ENCODE peak calls at places on chromosomes 7 and 10, in nine cellular contexts. One of them, this sample, is unnamed. For H3K9me3, the result is how much of the 10 kb centered on the place peaks cover.

GRCh38 chr7:11592699-11593098 is 239.3 kb downstream of the THSD7A start:
- DNase-seq in IMR-90: no peak
- DNase-seq in pancreas: no peak
- DNase-seq in adrenal gland: no peak
- DNase-seq in cardiac muscle cell: no peak
- DNase-seq in PC-9: no peak
- DNase-seq in neuronal stem cell: no peak
- DNase-seq in H9: no peak
- DNase-seq in heart left ventricle: no peak
- DNase-seq in this sample: no peak

GRCh38 chr10:29102233-29102632 is 186.6 kb upstream of the LYZL1 start:
- DNase-seq in IMR-90: no peak
- DNase-seq in heart left ventricle: no peak
- DNase-seq in cardiac muscle cell: no peak
- DNase-seq in neuronal stem cell: no peak
- DNase-seq in H9: no peak
- DNase-seq in adrenal gland: no peak
- DNase-seq in PC-9: peak
- DNase-seq in pancreas: no peak
- DNase-seq in this sample: no peak

GRCh38 chr7:77799078-77799964 is 748 bp downstream of the PHTF2 start:
- DNase-seq in PC-9: peak
- DNase-seq in cardiac muscle cell: peak
- DNase-seq in neuronal stem cell: peak
- DNase-seq in adrenal gland: peak
- DNase-seq in H9: peak
- DNase-seq in IMR-90: peak
- DNase-seq in pancreas: peak
- DNase-seq in heart left ventricle: peak
- DNase-seq in this sample: no peak

GRCh38 chr7:155164316-155164715 is 94.2 kb downstream of the HTR5A start:
- DNase-seq in neuronal stem cell: no peak
- DNase-seq in PC-9: no peak
- DNase-seq in heart left ventricle: no peak
- DNase-seq in pancreas: no peak
- DNase-seq in H9: no peak
- DNase-seq in cardiac muscle cell: no peak
- DNase-seq in IMR-90: no peak
- DNase-seq in adrenal gland: no peak
- DNase-seq in this sample: no peak

GRCh38 chr7:109009636-109010035 is 440.0 kb downstream of the DNAJB9 start:
- DNase-seq in pancreas: no peak
- DNase-seq in adrenal gland: no peak
- DNase-seq in heart left ventricle: no peak
- DNase-seq in H9: no peak
- DNase-seq in IMR-90: no peak
- DNase-seq in PC-9: no peak
- DNase-seq in cardiac muscle cell: no peak
- DNase-seq in neuronal stem cell: no peak
- DNase-seq in this sample: no peak

GRCh38 chr10:17409170-17409733 is 45.1 kb downstream of the ST8SIA6 start:
- DNase-seq in PC-9: no peak
- DNase-seq in neuronal stem cell: no peak
- DNase-seq in IMR-90: peak
- DNase-seq in cardiac muscle cell: no peak
- DNase-seq in heart left ventricle: no peak
- DNase-seq in H9: no peak
- DNase-seq in adrenal gland: no peak
- DNase-seq in pancreas: no peak
- DNase-seq in this sample: no peak

GRCh38 chr7:106640368-106641141 is 20.4 kb downstream of the CCDC71L start:
- DNase-seq in adrenal gland: no peak
- DNase-seq in H9: no peak
- DNase-seq in neuronal stem cell: no peak
- DNase-seq in heart left ventricle: no peak
- DNase-seq in PC-9: no peak
- DNase-seq in pancreas: no peak
- DNase-seq in IMR-90: peak
- DNase-seq in cardiac muscle cell: no peak
- DNase-seq in this sample: no peak

GRCh38 chr7:133695976-133696531 is 431.1 kb upstream of the LRGUK start:
- DNase-seq in heart left ventricle: no peak
- DNase-seq in H9: no peak
- DNase-seq in cardiac muscle cell: no peak
- DNase-seq in pancreas: no peak
- DNase-seq in IMR-90: no peak
- DNase-seq in PC-9: no peak
- DNase-seq in adrenal gland: no peak
- DNase-seq in neuronal stem cell: no peak
- DNase-seq in this sample: no peak

GRCh38 chr10:48958598-48959200 is 19.1 kb upstream of the LRRC18 start:
- DNase-seq in PC-9: no peak
- DNase-seq in pancreas: no peak
- DNase-seq in cardiac muscle cell: no peak
- DNase-seq in IMR-90: no peak
- DNase-seq in H9: no peak
- DNase-seq in neuronal stem cell: no peak
- DNase-seq in heart left ventricle: no peak
- DNase-seq in adrenal gland: no peak
- DNase-seq in this sample: no peak

GRCh38 chr10:35542303-35542702 is 62.8 kb upstream of the GJD4 start:
- DNase-seq in adrenal gland: no peak
- DNase-seq in PC-9: no peak
- DNase-seq in heart left ventricle: no peak
- DNase-seq in pancreas: no peak
- DNase-seq in cardiac muscle cell: no peak
- DNase-seq in neuronal stem cell: no peak
- DNase-seq in H9: no peak
- DNase-seq in IMR-90: no peak
- DNase-seq in this sample: no peak

GRCh38 chr10:132023092-132023811 is 41.5 kb upstream of the BNIP3 start:
- DNase-seq in pancreas: peak
- DNase-seq in IMR-90: peak
- DNase-seq in heart left ventricle: peak
- DNase-seq in adrenal gland: peak
- DNase-seq in cardiac muscle cell: peak
- DNase-seq in PC-9: no peak
- DNase-seq in H9: peak
- DNase-seq in neuronal stem cell: peak
- DNase-seq in this sample: peak

GRCh38 chr7:122532406-122533269 is 166.3 kb downstream of the RNF133 start:
- DNase-seq in adrenal gland: no peak
- DNase-seq in cardiac muscle cell: no peak
- DNase-seq in PC-9: no peak
- DNase-seq in heart left ventricle: no peak
- DNase-seq in pancreas: no peak
- DNase-seq in IMR-90: peak
- DNase-seq in H9: peak
- DNase-seq in neuronal stem cell: no peak
- DNase-seq in this sample: no peak

GRCh38 chr10:104906112-104906511 is 265.0 kb downstream of the SORCS3 start:
- DNase-seq in H9: no peak
- DNase-seq in neuronal stem cell: no peak
- DNase-seq in IMR-90: no peak
- DNase-seq in cardiac muscle cell: no peak
- DNase-seq in heart left ventricle: no peak
- DNase-seq in adrenal gland: no peak
- DNase-seq in PC-9: no peak
- DNase-seq in pancreas: no peak
- DNase-seq in this sample: no peak

GRCh38 chr10:34503704-34504103 is 311.4 kb downstream of the PARD3 start:
- DNase-seq in IMR-90: no peak
- DNase-seq in adrenal gland: no peak
- DNase-seq in pancreas: no peak
- DNase-seq in cardiac muscle cell: no peak
- DNase-seq in PC-9: no peak
- DNase-seq in neuronal stem cell: no peak
- DNase-seq in H9: no peak
- DNase-seq in heart left ventricle: no peak
- DNase-seq in this sample: no peak

GRCh38 chr10:11224321-11224720 is 206.6 kb downstream of the CELF2 start:
- DNase-seq in IMR-90: no peak
- DNase-seq in heart left ventricle: no peak
- DNase-seq in cardiac muscle cell: no peak
- DNase-seq in adrenal gland: no peak
- DNase-seq in neuronal stem cell: no peak
- DNase-seq in pancreas: no peak
- DNase-seq in H9: no peak
- DNase-seq in PC-9: no peak
- DNase-seq in this sample: no peak

GRCh38 chr7:149748223-149748874 is 25.0 kb downstream of the ZNF467 start:
- DNase-seq in adrenal gland: no peak
- DNase-seq in IMR-90: no peak
- DNase-seq in heart left ventricle: no peak
- DNase-seq in cardiac muscle cell: no peak
- DNase-seq in PC-9: no peak
- DNase-seq in pancreas: no peak
- DNase-seq in H9: peak
- DNase-seq in neuronal stem cell: no peak
- DNase-seq in this sample: no peak

GRCh38 chr10:86256690-86257315 is 109.8 kb downstream of the GRID1 start:
- DNase-seq in IMR-90: no peak
- DNase-seq in pancreas: no peak
- DNase-seq in neuronal stem cell: no peak
- DNase-seq in cardiac muscle cell: no peak
- DNase-seq in H9: peak
- DNase-seq in PC-9: no peak
- DNase-seq in adrenal gland: no peak
- DNase-seq in heart left ventricle: no peak
- DNase-seq in this sample: no peak

GRCh38 chr10:116352125-116352524 is 27.9 kb downstream of the CCDC172 start:
- DNase-seq in adrenal gland: no peak
- DNase-seq in PC-9: no peak
- DNase-seq in cardiac muscle cell: no peak
- DNase-seq in heart left ventricle: no peak
- DNase-seq in H9: no peak
- DNase-seq in pancreas: no peak
- DNase-seq in IMR-90: no peak
- DNase-seq in neuronal stem cell: no peak
- DNase-seq in this sample: no peak

GRCh38 chr7:63023182-63023787 is 975.4 kb upstream of the ZNF722 start:
- DNase-seq in H9: no peak
- DNase-seq in IMR-90: no peak
- DNase-seq in adrenal gland: no peak
- DNase-seq in pancreas: no peak
- DNase-seq in heart left ventricle: no peak
- DNase-seq in cardiac muscle cell: no peak
- DNase-seq in neuronal stem cell: no peak
- DNase-seq in PC-9: no peak
- DNase-seq in this sample: no peak
- H3K9me3 ChIP-seq in H9: half or more
- H3K9me3 ChIP-seq in IMR-90: under half
- H3K9me3 ChIP-seq in adrenal gland: under half
- H3K9me3 ChIP-seq in pancreas: under half
- H3K9me3 ChIP-seq in heart left ventricle: under half
- H3K9me3 ChIP-seq in cardiac muscle cell: under half
- H3K9me3 ChIP-seq in neuronal stem cell: under half
- H3K9me3 ChIP-seq in PC-9: under half
- H3K9me3 ChIP-seq in this sample: under half

GRCh38 chr10:128150551-128150950 is 24.3 kb upstream of the MKI67 start:
- DNase-seq in IMR-90: no peak
- DNase-seq in heart left ventricle: no peak
- DNase-seq in H9: no peak
- DNase-seq in neuronal stem cell: no peak
- DNase-seq in PC-9: no peak
- DNase-seq in pancreas: no peak
- DNase-seq in adrenal gland: no peak
- DNase-seq in cardiac muscle cell: no peak
- DNase-seq in this sample: no peak
- H3K9me3 ChIP-seq in IMR-90: under half
- H3K9me3 ChIP-seq in heart left ventricle: under half
- H3K9me3 ChIP-seq in H9: under half
- H3K9me3 ChIP-seq in neuronal stem cell: under half
- H3K9me3 ChIP-seq in PC-9: under half
- H3K9me3 ChIP-seq in pancreas: under half
- H3K9me3 ChIP-seq in adrenal gland: under half
- H3K9me3 ChIP-seq in cardiac muscle cell: under half
- H3K9me3 ChIP-seq in this sample: under half

DNA sequence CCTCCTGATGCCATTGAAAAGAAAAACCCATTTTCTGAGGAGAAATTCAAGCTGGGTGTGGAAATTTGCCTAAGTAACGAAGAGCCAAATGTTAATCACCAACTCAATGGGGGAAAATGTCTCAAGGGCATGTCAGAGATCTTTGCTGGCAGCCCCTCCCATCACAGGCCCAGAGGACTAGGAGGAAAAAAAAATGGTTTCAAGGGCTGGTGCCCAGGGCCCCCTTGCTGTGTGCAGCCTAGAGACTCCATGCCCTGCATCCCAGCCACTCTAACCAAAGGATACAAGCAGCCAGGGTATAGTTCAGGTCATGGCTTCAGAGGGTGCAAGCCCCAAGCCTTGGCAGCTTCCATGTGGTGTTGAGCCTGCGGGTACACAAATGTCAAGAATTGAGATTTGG is 106.3 kb downstream of the ALOX5 start:
- DNase-seq in IMR-90: no peak
- DNase-seq in adrenal gland: no peak
- DNase-seq in PC-9: no peak
- DNase-seq in neuronal stem cell: no peak
- DNase-seq in heart left ventricle: no peak
- DNase-seq in cardiac muscle cell: no peak
- DNase-seq in H9: no peak
- DNase-seq in pancreas: no peak
- DNase-seq in this sample: no peak
- H3K9me3 ChIP-seq in IMR-90: under half
- H3K9me3 ChIP-seq in adrenal gland: under half
- H3K9me3 ChIP-seq in PC-9: under half
- H3K9me3 ChIP-seq in neuronal stem cell: under half
- H3K9me3 ChIP-seq in heart left ventricle: under half
- H3K9me3 ChIP-seq in cardiac muscle cell: under half
- H3K9me3 ChIP-seq in H9: under half
- H3K9me3 ChIP-seq in pancreas: under half
- H3K9me3 ChIP-seq in this sample: under half

GRCh38 chr7:64904008-64904407 is 935 bp downstream of the ZNF273 start:
- DNase-seq in H9: no peak
- DNase-seq in cardiac muscle cell: no peak
- DNase-seq in IMR-90: no peak
- DNase-seq in neuronal stem cell: no peak
- DNase-seq in PC-9: no peak
- DNase-seq in pancreas: no peak
- DNase-seq in adrenal gland: no peak
- DNase-seq in heart left ventricle: no peak
- DNase-seq in this sample: no peak

GRCh38 chr7:64907641-64908326 is 4.7 kb downstream of the ZNF273 start:
- DNase-seq in heart left ventricle: no peak
- DNase-seq in pancreas: no peak
- DNase-seq in IMR-90: peak
- DNase-seq in PC-9: no peak
- DNase-seq in adrenal gland: no peak
- DNase-seq in H9: no peak
- DNase-seq in neuronal stem cell: no peak
- DNase-seq in cardiac muscle cell: no peak
- DNase-seq in this sample: no peak

GRCh38 chr7:64905547-64905946 is 2.5 kb downstream of the ZNF273 start:
- DNase-seq in adrenal gland: no peak
- DNase-seq in pancreas: no peak
- DNase-seq in IMR-90: no peak
- DNase-seq in neuronal stem cell: no peak
- DNase-seq in H9: no peak
- DNase-seq in cardiac muscle cell: no peak
- DNase-seq in heart left ventricle: no peak
- DNase-seq in PC-9: no peak
- DNase-seq in this sample: no peak

GRCh38 chr7:64902806-64903721 is at the start of gene ZNF273:
- DNase-seq in pancreas: peak
- DNase-seq in neuronal stem cell: peak
- DNase-seq in IMR-90: peak
- DNase-seq in cardiac muscle cell: peak
- DNase-seq in H9: peak
- DNase-seq in heart left ventricle: peak
- DNase-seq in adrenal gland: peak
- DNase-seq in PC-9: peak
- DNase-seq in this sample: peak

GRCh38 chr7:64905133-64905532 is 2.1 kb downstream of the ZNF273 start:
- DNase-seq in pancreas: no peak
- DNase-seq in heart left ventricle: no peak
- DNase-seq in PC-9: no peak
- DNase-seq in H9: no peak
- DNase-seq in adrenal gland: no peak
- DNase-seq in neuronal stem cell: no peak
- DNase-seq in cardiac muscle cell: no peak
- DNase-seq in IMR-90: no peak
- DNase-seq in this sample: no peak
- H3K9me3 ChIP-seq in pancreas: under half
- H3K9me3 ChIP-seq in heart left ventricle: under half
- H3K9me3 ChIP-seq in PC-9: under half
- H3K9me3 ChIP-seq in H9: under half
- H3K9me3 ChIP-seq in adrenal gland: under half
- H3K9me3 ChIP-seq in neuronal stem cell: under half
- H3K9me3 ChIP-seq in cardiac muscle cell: under half
- H3K9me3 ChIP-seq in IMR-90: under half
- H3K9me3 ChIP-seq in this sample: under half